ENCODE peak calls at places on chromosome 10, in eight cellular contexts. One of them, this sample, is unnamed.
A peak's percentile ranks its signal among the peaks of the same experiment; 100 is the strongest.

GRCh38 chr10:13016413-13016812 is 14.9 kb upstream of the CCDC3 start:
- DNase-seq in iris pigment epithelial cell: peak; percentile 3
- DNase-seq in coronary artery: no peak
- DNase-seq in endothelial cell: no peak
- DNase-seq in thoracic aorta: no peak
- DNase-seq in nucleus accumbens: no peak
- DNase-seq in stimulated activated CD4-positive, alpha-beta T cell treated with anti-CD3 and anti-CD28 coated beads, Interleukin-15, amount 100 ng/mL, for 1 hour: no peak
- DNase-seq in NCI-H748 treated with DMSO at 0.1 percent for 48 hours: no peak
- DNase-seq in this sample: no peak

GRCh38 chr10:17025444-17026295 is 103.9 kb downstream of the CUBN start:
- DNase-seq in iris pigment epithelial cell: peak; percentile 99
- DNase-seq in thoracic aorta: peak; percentile 66
- DNase-seq in stimulated activated CD4-positive, alpha-beta T cell treated with anti-CD3 and anti-CD28 coated beads, Interleukin-15, amount 100 ng/mL, for 1 hour: peak; percentile 23
- DNase-seq in nucleus accumbens: no peak
- DNase-seq in NCI-H748 treated with DMSO at 0.1 percent for 48 hours: no peak
- DNase-seq in coronary artery: peak; percentile 90
- DNase-seq in endothelial cell: no peak
- DNase-seq in this sample: peak; percentile 96

GRCh38 chr10:107577226-107577625 is 412.7 kb upstream of the SORCS1 start:
- DNase-seq in NCI-H748 treated with DMSO at 0.1 percent for 48 hours: no peak
- DNase-seq in coronary artery: no peak
- DNase-seq in endothelial cell: no peak
- DNase-seq in nucleus accumbens: no peak
- DNase-seq in thoracic aorta: no peak
- DNase-seq in stimulated activated CD4-positive, alpha-beta T cell treated with anti-CD3 and anti-CD28 coated beads, Interleukin-15, amount 100 ng/mL, for 1 hour: no peak
- DNase-seq in iris pigment epithelial cell: no peak
- DNase-seq in this sample: no peak

GRCh38 chr10:122051609-122052385 is 62.8 kb downstream of the TACC2 start:
- DNase-seq in NCI-H748 treated with DMSO at 0.1 percent for 48 hours: no peak
- DNase-seq in stimulated activated CD4-positive, alpha-beta T cell treated with anti-CD3 and anti-CD28 coated beads, Interleukin-15, amount 100 ng/mL, for 1 hour: no peak
- DNase-seq in nucleus accumbens: no peak
- DNase-seq in iris pigment epithelial cell: peak; percentile 55
- DNase-seq in thoracic aorta: no peak
- DNase-seq in endothelial cell: peak; percentile 62
- DNase-seq in coronary artery: no peak
- DNase-seq in this sample: peak; percentile 89

GRCh38 chr10:22016046-22016705 is 12.6 kb upstream of the DNAJC1 start:
- DNase-seq in iris pigment epithelial cell: no peak
- DNase-seq in nucleus accumbens: no peak
- DNase-seq in coronary artery: no peak
- DNase-seq in thoracic aorta: no peak
- DNase-seq in NCI-H748 treated with DMSO at 0.1 percent for 48 hours: no peak
- DNase-seq in endothelial cell: no peak
- DNase-seq in stimulated activated CD4-positive, alpha-beta T cell treated with anti-CD3 and anti-CD28 coated beads, Interleukin-15, amount 100 ng/mL, for 1 hour: no peak
- DNase-seq in this sample: no peak

GRCh38 chr10:71575934-71576801 is 143.4 kb downstream of the C10orf105 start:
- DNase-seq in iris pigment epithelial cell: no peak
- DNase-seq in NCI-H748 treated with DMSO at 0.1 percent for 48 hours: no peak
- DNase-seq in nucleus accumbens: no peak
- DNase-seq in stimulated activated CD4-positive, alpha-beta T cell treated with anti-CD3 and anti-CD28 coated beads, Interleukin-15, amount 100 ng/mL, for 1 hour: no peak
- DNase-seq in endothelial cell: no peak
- DNase-seq in thoracic aorta: no peak
- DNase-seq in coronary artery: no peak
- DNase-seq in this sample: no peak

GRCh38 chr10:7634142-7634894 is 32.4 kb downstream of the ITIH5 start:
- DNase-seq in NCI-H748 treated with DMSO at 0.1 percent for 48 hours: no peak
- DNase-seq in endothelial cell: no peak
- DNase-seq in coronary artery: no peak
- DNase-seq in stimulated activated CD4-positive, alpha-beta T cell treated with anti-CD3 and anti-CD28 coated beads, Interleukin-15, amount 100 ng/mL, for 1 hour: no peak
- DNase-seq in iris pigment epithelial cell: no peak
- DNase-seq in thoracic aorta: no peak
- DNase-seq in nucleus accumbens: no peak
- DNase-seq in this sample: no peak

GRCh38 chr10:109386921-109387320 is 536.4 kb downstream of the XPNPEP1 start:
- DNase-seq in endothelial cell: no peak
- DNase-seq in nucleus accumbens: no peak
- DNase-seq in stimulated activated CD4-positive, alpha-beta T cell treated with anti-CD3 and anti-CD28 coated beads, Interleukin-15, amount 100 ng/mL, for 1 hour: no peak
- DNase-seq in NCI-H748 treated with DMSO at 0.1 percent for 48 hours: no peak
- DNase-seq in iris pigment epithelial cell: no peak
- DNase-seq in thoracic aorta: no peak
- DNase-seq in coronary artery: no peak
- DNase-seq in this sample: no peak

GRCh38 chr10:131909929-131910328 is 9.1 kb downstream of the PPP2R2D start:
- DNase-seq in coronary artery: no peak
- DNase-seq in thoracic aorta: no peak
- DNase-seq in nucleus accumbens: no peak
- DNase-seq in NCI-H748 treated with DMSO at 0.1 percent for 48 hours: no peak
- DNase-seq in iris pigment epithelial cell: no peak
- DNase-seq in endothelial cell: no peak
- DNase-seq in stimulated activated CD4-positive, alpha-beta T cell treated with anti-CD3 and anti-CD28 coated beads, Interleukin-15, amount 100 ng/mL, for 1 hour: no peak
- DNase-seq in this sample: no peak

GRCh38 chr10:110221721-110222261 is 14.4 kb downstream of the MXI1 start:
- DNase-seq in stimulated activated CD4-positive, alpha-beta T cell treated with anti-CD3 and anti-CD28 coated beads, Interleukin-15, amount 100 ng/mL, for 1 hour: peak; percentile 55
- DNase-seq in endothelial cell: peak; percentile 18
- DNase-seq in thoracic aorta: peak; percentile 81
- DNase-seq in coronary artery: peak; percentile 95
- DNase-seq in NCI-H748 treated with DMSO at 0.1 percent for 48 hours: no peak
- DNase-seq in nucleus accumbens: peak; percentile 55
- DNase-seq in iris pigment epithelial cell: peak; percentile 95
- DNase-seq in this sample: peak; percentile 95

GRCh38 chr10:131928248-131929095 is 27.7 kb downstream of the PPP2R2D start:
- DNase-seq in thoracic aorta: no peak
- DNase-seq in NCI-H748 treated with DMSO at 0.1 percent for 48 hours: no peak
- DNase-seq in nucleus accumbens: no peak
- DNase-seq in stimulated activated CD4-positive, alpha-beta T cell treated with anti-CD3 and anti-CD28 coated beads, Interleukin-15, amount 100 ng/mL, for 1 hour: no peak
- DNase-seq in endothelial cell: no peak
- DNase-seq in iris pigment epithelial cell: peak; percentile 47
- DNase-seq in coronary artery: no peak
- DNase-seq in this sample: no peak

GRCh38 chr10:112299456-112299855 is 16.3 kb downstream of the TECTB start:
- DNase-seq in stimulated activated CD4-positive, alpha-beta T cell treated with anti-CD3 and anti-CD28 coated beads, Interleukin-15, amount 100 ng/mL, for 1 hour: no peak
- DNase-seq in iris pigment epithelial cell: no peak
- DNase-seq in nucleus accumbens: no peak
- DNase-seq in NCI-H748 treated with DMSO at 0.1 percent for 48 hours: no peak
- DNase-seq in endothelial cell: no peak
- DNase-seq in coronary artery: no peak
- DNase-seq in thoracic aorta: no peak
- DNase-seq in this sample: no peak

GRCh38 chr10:119859422-119860258 is 13.0 kb downstream of the MCMBP start:
- DNase-seq in thoracic aorta: no peak
- DNase-seq in coronary artery: no peak
- DNase-seq in endothelial cell: no peak
- DNase-seq in nucleus accumbens: no peak
- DNase-seq in iris pigment epithelial cell: peak; percentile 62
- DNase-seq in NCI-H748 treated with DMSO at 0.1 percent for 48 hours: peak; percentile 3
- DNase-seq in stimulated activated CD4-positive, alpha-beta T cell treated with anti-CD3 and anti-CD28 coated beads, Interleukin-15, amount 100 ng/mL, for 1 hour: no peak
- DNase-seq in this sample: peak; percentile 46

GRCh38 chr10:78044179-78044578 is 10.5 kb downstream of the RPS24 start:
- DNase-seq in iris pigment epithelial cell: no peak
- DNase-seq in endothelial cell: no peak
- DNase-seq in nucleus accumbens: no peak
- DNase-seq in coronary artery: no peak
- DNase-seq in stimulated activated CD4-positive, alpha-beta T cell treated with anti-CD3 and anti-CD28 coated beads, Interleukin-15, amount 100 ng/mL, for 1 hour: no peak
- DNase-seq in thoracic aorta: no peak
- DNase-seq in NCI-H748 treated with DMSO at 0.1 percent for 48 hours: no peak
- DNase-seq in this sample: no peak

GRCh38 chr10:47179291-47179647 is 120.7 kb upstream of the GDF10 start:
- DNase-seq in NCI-H748 treated with DMSO at 0.1 percent for 48 hours: no peak
- DNase-seq in endothelial cell: no peak
- DNase-seq in thoracic aorta: no peak
- DNase-seq in iris pigment epithelial cell: no peak
- DNase-seq in coronary artery: no peak
- DNase-seq in nucleus accumbens: no peak
- DNase-seq in stimulated activated CD4-positive, alpha-beta T cell treated with anti-CD3 and anti-CD28 coated beads, Interleukin-15, amount 100 ng/mL, for 1 hour: no peak
- DNase-seq in this sample: no peak

GRCh38 chr10:93121311-93121710 is 47.6 kb downstream of the CYP26A1 start:
- DNase-seq in iris pigment epithelial cell: no peak
- DNase-seq in nucleus accumbens: no peak
- DNase-seq in coronary artery: no peak
- DNase-seq in thoracic aorta: no peak
- DNase-seq in endothelial cell: no peak
- DNase-seq in NCI-H748 treated with DMSO at 0.1 percent for 48 hours: no peak
- DNase-seq in stimulated activated CD4-positive, alpha-beta T cell treated with anti-CD3 and anti-CD28 coated beads, Interleukin-15, amount 100 ng/mL, for 1 hour: no peak
- DNase-seq in this sample: no peak

GRCh38 chr10:43355749-43356371 is 15.6 kb upstream of the FXYD4 start:
- DNase-seq in endothelial cell: no peak
- DNase-seq in thoracic aorta: no peak
- DNase-seq in iris pigment epithelial cell: peak; percentile 55
- DNase-seq in NCI-H748 treated with DMSO at 0.1 percent for 48 hours: no peak
- DNase-seq in nucleus accumbens: no peak
- DNase-seq in stimulated activated CD4-positive, alpha-beta T cell treated with anti-CD3 and anti-CD28 coated beads, Interleukin-15, amount 100 ng/mL, for 1 hour: no peak
- DNase-seq in coronary artery: no peak
- DNase-seq in this sample: peak; percentile 79

GRCh38 chr10:92894081-92894480 is 45.8 kb downstream of the EXOC6 start:
- DNase-seq in stimulated activated CD4-positive, alpha-beta T cell treated with anti-CD3 and anti-CD28 coated beads, Interleukin-15, amount 100 ng/mL, for 1 hour: no peak
- DNase-seq in NCI-H748 treated with DMSO at 0.1 percent for 48 hours: no peak
- DNase-seq in thoracic aorta: no peak
- DNase-seq in endothelial cell: no peak
- DNase-seq in nucleus accumbens: no peak
- DNase-seq in iris pigment epithelial cell: no peak
- DNase-seq in coronary artery: no peak
- DNase-seq in this sample: no peak

GRCh38 chr10:102416181-102417094 is 2.1 kb downstream of the PSD start:
- DNase-seq in coronary artery: no peak
- DNase-seq in nucleus accumbens: no peak
- DNase-seq in stimulated activated CD4-positive, alpha-beta T cell treated with anti-CD3 and anti-CD28 coated beads, Interleukin-15, amount 100 ng/mL, for 1 hour: no peak
- DNase-seq in thoracic aorta: no peak
- DNase-seq in NCI-H748 treated with DMSO at 0.1 percent for 48 hours: no peak
- DNase-seq in endothelial cell: no peak
- DNase-seq in iris pigment epithelial cell: no peak
- DNase-seq in this sample: no peak

GRCh38 chr10:52322323-52322722 is 8.2 kb downstream of the DKK1 start:
- DNase-seq in stimulated activated CD4-positive, alpha-beta T cell treated with anti-CD3 and anti-CD28 coated beads, Interleukin-15, amount 100 ng/mL, for 1 hour: no peak
- DNase-seq in iris pigment epithelial cell: no peak
- DNase-seq in NCI-H748 treated with DMSO at 0.1 percent for 48 hours: no peak
- DNase-seq in thoracic aorta: no peak
- DNase-seq in endothelial cell: no peak
- DNase-seq in coronary artery: no peak
- DNase-seq in nucleus accumbens: no peak
- DNase-seq in this sample: no peak

GRCh38 chr10:109104806-109105205 is 818.5 kb downstream of the XPNPEP1 start:
- DNase-seq in coronary artery: no peak
- DNase-seq in iris pigment epithelial cell: no peak
- DNase-seq in stimulated activated CD4-positive, alpha-beta T cell treated with anti-CD3 and anti-CD28 coated beads, Interleukin-15, amount 100 ng/mL, for 1 hour: no peak
- DNase-seq in endothelial cell: no peak
- DNase-seq in thoracic aorta: no peak
- DNase-seq in NCI-H748 treated with DMSO at 0.1 percent for 48 hours: no peak
- DNase-seq in nucleus accumbens: no peak
- DNase-seq in this sample: no peak

GRCh38 chr10:52082307-52082706 is 231.8 kb upstream of the DKK1 start:
- DNase-seq in endothelial cell: no peak
- DNase-seq in coronary artery: no peak
- DNase-seq in stimulated activated CD4-positive, alpha-beta T cell treated with anti-CD3 and anti-CD28 coated beads, Interleukin-15, amount 100 ng/mL, for 1 hour: no peak
- DNase-seq in NCI-H748 treated with DMSO at 0.1 percent for 48 hours: no peak
- DNase-seq in thoracic aorta: no peak
- DNase-seq in iris pigment epithelial cell: no peak
- DNase-seq in nucleus accumbens: no peak
- DNase-seq in this sample: no peak

GRCh38 chr10:89651916-89652573 is 7.0 kb upstream of the PANK1 start:
- DNase-seq in stimulated activated CD4-positive, alpha-beta T cell treated with anti-CD3 and anti-CD28 coated beads, Interleukin-15, amount 100 ng/mL, for 1 hour: no peak
- DNase-seq in thoracic aorta: no peak
- DNase-seq in coronary artery: no peak
- DNase-seq in endothelial cell: no peak
- DNase-seq in NCI-H748 treated with DMSO at 0.1 percent for 48 hours: no peak
- DNase-seq in iris pigment epithelial cell: no peak
- DNase-seq in nucleus accumbens: no peak
- DNase-seq in this sample: no peak

GRCh38 chr10:987635-987905 is 664 bp upstream of the GTPBP4 start:
- DNase-seq in NCI-H748 treated with DMSO at 0.1 percent for 48 hours: no peak
- DNase-seq in iris pigment epithelial cell: peak; percentile 34
- DNase-seq in endothelial cell: no peak
- DNase-seq in nucleus accumbens: no peak
- DNase-seq in thoracic aorta: no peak
- DNase-seq in stimulated activated CD4-positive, alpha-beta T cell treated with anti-CD3 and anti-CD28 coated beads, Interleukin-15, amount 100 ng/mL, for 1 hour: peak; percentile 4
- DNase-seq in coronary artery: no peak
- DNase-seq in this sample: peak; percentile 51

GRCh38 chr10:63633677-63634487 is 112.7 kb downstream of the REEP3 start:
- DNase-seq in iris pigment epithelial cell: peak; percentile 46
- DNase-seq in coronary artery: no peak
- DNase-seq in stimulated activated CD4-positive, alpha-beta T cell treated with anti-CD3 and anti-CD28 coated beads, Interleukin-15, amount 100 ng/mL, for 1 hour: no peak
- DNase-seq in endothelial cell: no peak
- DNase-seq in nucleus accumbens: no peak
- DNase-seq in thoracic aorta: no peak
- DNase-seq in NCI-H748 treated with DMSO at 0.1 percent for 48 hours: no peak
- DNase-seq in this sample: peak; percentile 53

GRCh38 chr10:125148576-125148975 is 11.8 kb downstream of the CTBP2 start:
- DNase-seq in endothelial cell: no peak
- DNase-seq in iris pigment epithelial cell: peak; percentile 55
- DNase-seq in NCI-H748 treated with DMSO at 0.1 percent for 48 hours: no peak
- DNase-seq in nucleus accumbens: no peak
- DNase-seq in stimulated activated CD4-positive, alpha-beta T cell treated with anti-CD3 and anti-CD28 coated beads, Interleukin-15, amount 100 ng/mL, for 1 hour: no peak
- DNase-seq in thoracic aorta: no peak
- DNase-seq in coronary artery: no peak
- DNase-seq in this sample: no peak

GRCh38 chr10:103763374-103764202 is 91.8 kb downstream of the SH3PXD2A start:
- DNase-seq in iris pigment epithelial cell: peak; percentile 30
- DNase-seq in nucleus accumbens: no peak
- DNase-seq in thoracic aorta: no peak
- DNase-seq in stimulated activated CD4-positive, alpha-beta T cell treated with anti-CD3 and anti-CD28 coated beads, Interleukin-15, amount 100 ng/mL, for 1 hour: no peak
- DNase-seq in coronary artery: no peak
- DNase-seq in NCI-H748 treated with DMSO at 0.1 percent for 48 hours: no peak
- DNase-seq in endothelial cell: no peak
- DNase-seq in this sample: peak; percentile 52

GRCh38 chr10:97502916-97503315 is 4.2 kb downstream of the UBTD1 start:
- DNase-seq in nucleus accumbens: no peak
- DNase-seq in endothelial cell: no peak
- DNase-seq in NCI-H748 treated with DMSO at 0.1 percent for 48 hours: no peak
- DNase-seq in iris pigment epithelial cell: no peak
- DNase-seq in thoracic aorta: no peak
- DNase-seq in stimulated activated CD4-positive, alpha-beta T cell treated with anti-CD3 and anti-CD28 coated beads, Interleukin-15, amount 100 ng/mL, for 1 hour: no peak
- DNase-seq in coronary artery: no peak
- DNase-seq in this sample: no peak

GRCh38 chr10:122062831-122063674 is 74.1 kb downstream of the TACC2 start:
- DNase-seq in iris pigment epithelial cell: peak; percentile 91
- DNase-seq in NCI-H748 treated with DMSO at 0.1 percent for 48 hours: peak; percentile 71
- DNase-seq in endothelial cell: peak; percentile 44
- DNase-seq in coronary artery: peak; percentile 94
- DNase-seq in nucleus accumbens: no peak
- DNase-seq in stimulated activated CD4-positive, alpha-beta T cell treated with anti-CD3 and anti-CD28 coated beads, Interleukin-15, amount 100 ng/mL, for 1 hour: no peak
- DNase-seq in thoracic aorta: peak; percentile 44
- DNase-seq in this sample: peak; percentile 82

GRCh38 chr10:3811331-3811870 is 26.4 kb upstream of the KLF6 start:
- DNase-seq in NCI-H748 treated with DMSO at 0.1 percent for 48 hours: no peak
- DNase-seq in thoracic aorta: no peak
- DNase-seq in endothelial cell: no peak
- DNase-seq in stimulated activated CD4-positive, alpha-beta T cell treated with anti-CD3 and anti-CD28 coated beads, Interleukin-15, amount 100 ng/mL, for 1 hour: no peak
- DNase-seq in iris pigment epithelial cell: peak; percentile 90
- DNase-seq in coronary artery: no peak
- DNase-seq in nucleus accumbens: no peak
- DNase-seq in this sample: peak; percentile 80

This sample was measured in EL.